ENCODE peak calls at places on chromosomes 6 and 20, in eight cellular contexts. One of them, this sample, is unnamed.
A peak's percentile ranks its signal among the peaks of the same experiment; 100 is the strongest.

GRCh38 chr20:21529863-21530262 is 16.0 kb upstream of the NKX2-2 start:
- DNase-seq in right lobe of liver: no peak
- DNase-seq in Caco-2: no peak
- DNase-seq in NT2/D1: no peak
- DNase-seq in small intestine: no peak
- DNase-seq in heart right ventricle: no peak
- DNase-seq in fibroblast of mammary gland: no peak
- DNase-seq in colonic mucosa: no peak
- DNase-seq in this sample: no peak

GRCh38 chr6:135346747-135347146 is 150.8 kb downstream of the AHI1 start:
- DNase-seq in colonic mucosa: no peak
- DNase-seq in heart right ventricle: no peak
- DNase-seq in fibroblast of mammary gland: no peak
- DNase-seq in right lobe of liver: no peak
- DNase-seq in Caco-2: no peak
- DNase-seq in NT2/D1: no peak
- DNase-seq in small intestine: no peak
- DNase-seq in this sample: peak; percentile 98

GRCh38 chr6:10694302-10695085 is at the start of the genes C6orf52 and PAK1IP1:
- DNase-seq in heart right ventricle: peak; percentile 90
- DNase-seq in Caco-2: peak; percentile 93
- DNase-seq in colonic mucosa: peak; percentile 94
- DNase-seq in right lobe of liver: peak; percentile 95
- DNase-seq in NT2/D1: peak; percentile 80
- DNase-seq in fibroblast of mammary gland: peak; percentile 91
- DNase-seq in small intestine: peak; percentile 95
- DNase-seq in this sample: peak; percentile 90

GRCh38 chr20:8918145-8918544 is 150.7 kb upstream of the PLCB4 start:
- DNase-seq in heart right ventricle: no peak
- DNase-seq in small intestine: no peak
- DNase-seq in NT2/D1: peak; percentile 42
- DNase-seq in fibroblast of mammary gland: no peak
- DNase-seq in right lobe of liver: no peak
- DNase-seq in Caco-2: no peak
- DNase-seq in colonic mucosa: no peak
- DNase-seq in this sample: no peak

GRCh38 chr6:159067334-159067733 is 22.5 kb upstream of the TAGAP start:
- DNase-seq in Caco-2: no peak
- DNase-seq in small intestine: no peak
- DNase-seq in right lobe of liver: no peak
- DNase-seq in colonic mucosa: peak; percentile 7
- DNase-seq in heart right ventricle: no peak
- DNase-seq in fibroblast of mammary gland: peak; percentile 17
- DNase-seq in NT2/D1: no peak
- DNase-seq in this sample: no peak

GRCh38 chr6:168611691-168612090 is 170.7 kb downstream of the SMOC2 start:
- DNase-seq in right lobe of liver: no peak
- DNase-seq in Caco-2: no peak
- DNase-seq in heart right ventricle: no peak
- DNase-seq in NT2/D1: no peak
- DNase-seq in colonic mucosa: no peak
- DNase-seq in small intestine: no peak
- DNase-seq in fibroblast of mammary gland: no peak
- DNase-seq in this sample: no peak

GRCh38 chr20:22914291-22914690 is 120.8 kb upstream of the SSTR4 start:
- DNase-seq in small intestine: no peak
- DNase-seq in heart right ventricle: no peak
- DNase-seq in colonic mucosa: no peak
- DNase-seq in NT2/D1: no peak
- DNase-seq in Caco-2: no peak
- DNase-seq in right lobe of liver: no peak
- DNase-seq in fibroblast of mammary gland: no peak
- DNase-seq in this sample: no peak

GRCh38 chr6:3194535-3195376 is 32.7 kb downstream of the TUBB2B start:
- DNase-seq in Caco-2: no peak
- DNase-seq in colonic mucosa: no peak
- DNase-seq in heart right ventricle: no peak
- DNase-seq in NT2/D1: peak; percentile 58
- DNase-seq in right lobe of liver: no peak
- DNase-seq in fibroblast of mammary gland: peak; percentile 11
- DNase-seq in small intestine: no peak
- DNase-seq in this sample: no peak

GRCh38 chr6:11494786-11495564 is 42.6 kb upstream of the TMEM170B start:
- DNase-seq in NT2/D1: no peak
- DNase-seq in Caco-2: no peak
- DNase-seq in heart right ventricle: no peak
- DNase-seq in right lobe of liver: no peak
- DNase-seq in small intestine: no peak
- DNase-seq in colonic mucosa: no peak
- DNase-seq in fibroblast of mammary gland: no peak
- DNase-seq in this sample: no peak

GRCh38 chr20:51019598-51020592 is 3.0 kb downstream of the KCNG1 start:
- DNase-seq in NT2/D1: no peak
- DNase-seq in Caco-2: no peak
- DNase-seq in colonic mucosa: no peak
- DNase-seq in heart right ventricle: no peak
- DNase-seq in right lobe of liver: no peak
- DNase-seq in fibroblast of mammary gland: no peak
- DNase-seq in small intestine: no peak
- DNase-seq in this sample: no peak
- H3K4me3 ChIP-seq in NT2/D1: no peak overlapping the region
- H3K4me3 ChIP-seq in Caco-2: no peak overlapping the region
- H3K4me3 ChIP-seq in colonic mucosa: no peak overlapping the region
- H3K4me3 ChIP-seq in heart right ventricle: no peak overlapping the region
- H3K4me3 ChIP-seq in right lobe of liver: no peak overlapping the region
- H3K4me3 ChIP-seq in fibroblast of mammary gland: no peak overlapping the region
- H3K4me3 ChIP-seq in small intestine: no peak overlapping the region
- H3K4me3 ChIP-seq in this sample: no peak overlapping the region

GRCh38 chr6:43610431-43610830 is 18.6 kb downstream of the GTPBP2 start:
- DNase-seq in heart right ventricle: no peak
- DNase-seq in fibroblast of mammary gland: no peak
- DNase-seq in colonic mucosa: no peak
- DNase-seq in Caco-2: no peak
- DNase-seq in NT2/D1: no peak
- DNase-seq in small intestine: no peak
- DNase-seq in right lobe of liver: no peak
- DNase-seq in this sample: no peak

GRCh38 chr6:43608783-43609182 is 20.3 kb downstream of the GTPBP2 start:
- DNase-seq in right lobe of liver: no peak
- DNase-seq in small intestine: no peak
- DNase-seq in NT2/D1: no peak
- DNase-seq in heart right ventricle: no peak
- DNase-seq in colonic mucosa: no peak
- DNase-seq in fibroblast of mammary gland: no peak
- DNase-seq in Caco-2: no peak
- DNase-seq in this sample: no peak

GRCh38 chr6:43609402-43609801 is 19.7 kb downstream of the GTPBP2 start:
- DNase-seq in right lobe of liver: no peak
- DNase-seq in Caco-2: no peak
- DNase-seq in small intestine: no peak
- DNase-seq in heart right ventricle: no peak
- DNase-seq in NT2/D1: no peak
- DNase-seq in colonic mucosa: no peak
- DNase-seq in fibroblast of mammary gland: no peak
- DNase-seq in this sample: no peak

GRCh38 chr6:43606019-43606418 is 23.0 kb downstream of the GTPBP2 start:
- DNase-seq in heart right ventricle: no peak
- DNase-seq in Caco-2: no peak
- DNase-seq in colonic mucosa: no peak
- DNase-seq in NT2/D1: no peak
- DNase-seq in right lobe of liver: no peak
- DNase-seq in small intestine: no peak
- DNase-seq in fibroblast of mammary gland: no peak
- DNase-seq in this sample: no peak

GRCh38 chr6:43608310-43608763 is 20.7 kb downstream of the GTPBP2 start:
- DNase-seq in Caco-2: peak; percentile 57
- DNase-seq in heart right ventricle: no peak
- DNase-seq in NT2/D1: peak; percentile 76
- DNase-seq in right lobe of liver: no peak
- DNase-seq in colonic mucosa: peak; percentile 73
- DNase-seq in fibroblast of mammary gland: peak; percentile 88
- DNase-seq in small intestine: peak; percentile 66
- DNase-seq in this sample: peak; percentile 62
- H3K4me3 ChIP-seq in Caco-2: no peak overlapping the region
- H3K4me3 ChIP-seq in heart right ventricle: no peak overlapping the region
- H3K4me3 ChIP-seq in NT2/D1: no peak overlapping the region
- H3K4me3 ChIP-seq in right lobe of liver: no peak overlapping the region
- H3K4me3 ChIP-seq in colonic mucosa: no peak overlapping the region
- H3K4me3 ChIP-seq in fibroblast of mammary gland: no peak overlapping the region
- H3K4me3 ChIP-seq in small intestine: no peak overlapping the region
- H3K4me3 ChIP-seq in this sample: no peak overlapping the region

DNA sequence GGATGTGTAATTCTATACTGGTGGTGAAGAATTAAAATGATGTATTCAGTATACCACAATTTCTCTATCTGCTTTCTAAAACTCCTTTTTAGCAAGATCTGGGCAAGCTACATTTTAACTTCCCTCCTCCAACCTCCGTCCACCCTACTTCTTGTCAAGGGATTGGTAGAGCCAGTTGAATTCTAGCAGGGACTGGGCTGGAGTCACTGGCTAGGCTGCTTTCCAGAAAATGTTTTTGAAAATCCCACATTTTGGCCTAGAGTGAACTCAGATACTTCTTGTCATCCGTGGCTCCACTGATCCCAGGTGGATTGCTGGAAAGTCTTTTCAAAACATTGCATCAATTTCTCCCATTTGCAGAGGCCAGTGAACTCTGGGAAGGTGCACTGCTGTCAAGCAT is 11.1 kb upstream of the KCNK16 start:
- DNase-seq in colonic mucosa: no peak
- DNase-seq in small intestine: no peak
- DNase-seq in NT2/D1: no peak
- DNase-seq in Caco-2: no peak
- DNase-seq in heart right ventricle: no peak
- DNase-seq in fibroblast of mammary gland: no peak
- DNase-seq in right lobe of liver: no peak
- DNase-seq in this sample: no peak
- H3K4me3 ChIP-seq in colonic mucosa: no peak overlapping the region
- H3K4me3 ChIP-seq in small intestine: no peak overlapping the region
- H3K4me3 ChIP-seq in NT2/D1: no peak overlapping the region
- H3K4me3 ChIP-seq in Caco-2: no peak overlapping the region
- H3K4me3 ChIP-seq in heart right ventricle: no peak overlapping the region
- H3K4me3 ChIP-seq in fibroblast of mammary gland: no peak overlapping the region
- H3K4me3 ChIP-seq in right lobe of liver: no peak overlapping the region
- H3K4me3 ChIP-seq in this sample: no peak overlapping the region

GRCh38 chr6:108969776-108970175 is 121.6 kb downstream of the ARMC2 start:
- DNase-seq in NT2/D1: no peak
- DNase-seq in small intestine: no peak
- DNase-seq in right lobe of liver: no peak
- DNase-seq in Caco-2: no peak
- DNase-seq in heart right ventricle: no peak
- DNase-seq in fibroblast of mammary gland: no peak
- DNase-seq in colonic mucosa: no peak
- DNase-seq in this sample: no peak

GRCh38 chr6:108968325-108968724 is 120.1 kb downstream of the ARMC2 start:
- DNase-seq in fibroblast of mammary gland: no peak
- DNase-seq in right lobe of liver: no peak
- DNase-seq in colonic mucosa: no peak
- DNase-seq in heart right ventricle: no peak
- DNase-seq in Caco-2: no peak
- DNase-seq in NT2/D1: no peak
- DNase-seq in small intestine: no peak
- DNase-seq in this sample: no peak

GRCh38 chr6:108968746-108969316 is 120.6 kb downstream of the ARMC2 start:
- DNase-seq in right lobe of liver: no peak
- DNase-seq in colonic mucosa: no peak
- DNase-seq in Caco-2: no peak
- DNase-seq in NT2/D1: no peak
- DNase-seq in fibroblast of mammary gland: no peak
- DNase-seq in heart right ventricle: no peak
- DNase-seq in small intestine: no peak
- DNase-seq in this sample: no peak

GRCh38 chr6:108966236-108966635 is 118.0 kb downstream of the ARMC2 start:
- DNase-seq in colonic mucosa: no peak
- DNase-seq in right lobe of liver: no peak
- DNase-seq in NT2/D1: no peak
- DNase-seq in heart right ventricle: no peak
- DNase-seq in fibroblast of mammary gland: no peak
- DNase-seq in small intestine: no peak
- DNase-seq in Caco-2: no peak
- DNase-seq in this sample: no peak

DNA sequence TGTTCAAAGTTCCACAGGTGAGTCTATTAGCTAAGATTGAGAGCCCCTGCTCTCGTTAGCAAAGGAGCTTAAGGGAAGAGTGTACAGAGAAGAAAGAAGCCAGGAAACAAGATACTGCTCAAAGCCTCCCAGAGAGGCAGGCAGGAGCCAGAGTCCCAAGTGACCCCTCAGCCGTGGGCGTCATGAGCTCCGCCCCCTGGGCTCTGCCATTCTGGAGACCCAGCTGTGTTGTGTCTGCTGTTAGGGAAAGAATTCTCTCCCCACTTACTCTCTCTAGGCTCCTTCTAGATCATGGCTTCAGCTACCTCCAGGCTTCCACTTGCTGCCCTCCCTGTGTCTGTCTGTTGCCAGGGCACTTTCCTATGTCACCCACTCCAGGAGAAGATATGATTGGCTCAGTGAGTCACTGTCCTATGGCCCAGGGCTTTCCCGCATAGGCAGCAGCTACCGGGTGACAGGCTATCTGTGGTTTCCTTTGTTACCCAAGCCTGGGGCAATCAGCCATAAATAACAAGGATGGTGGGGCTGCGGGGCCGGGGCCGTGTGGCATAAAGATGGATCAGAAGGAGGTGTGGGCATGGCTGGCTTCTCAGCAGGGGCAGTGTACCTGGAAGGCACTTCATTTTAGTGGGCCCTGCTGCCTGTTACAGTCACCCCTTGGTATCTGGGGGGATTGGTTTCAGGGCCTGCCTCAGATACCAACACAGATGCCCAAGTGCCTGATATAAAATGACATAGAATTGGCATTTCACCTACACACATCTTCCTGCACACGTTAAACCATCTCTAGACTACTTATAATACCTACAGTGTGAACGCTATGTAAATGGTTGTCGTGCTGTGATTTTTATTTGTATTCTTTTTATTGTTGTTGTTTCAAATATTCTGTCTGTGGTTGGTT is 118.9 kb downstream of the ARMC2 start:
- DNase-seq in colonic mucosa: no peak
- DNase-seq in Caco-2: no peak
- DNase-seq in right lobe of liver: no peak
- DNase-seq in small intestine: peak; percentile 34
- DNase-seq in NT2/D1: no peak
- DNase-seq in heart right ventricle: peak; percentile 50
- DNase-seq in fibroblast of mammary gland: peak; percentile 52
- DNase-seq in this sample: no peak
- H3K4me3 ChIP-seq in colonic mucosa: no peak overlapping the region
- H3K4me3 ChIP-seq in Caco-2: no peak overlapping the region
- H3K4me3 ChIP-seq in right lobe of liver: no peak overlapping the region
- H3K4me3 ChIP-seq in small intestine: no peak overlapping the region
- H3K4me3 ChIP-seq in NT2/D1: no peak overlapping the region
- H3K4me3 ChIP-seq in heart right ventricle: no peak overlapping the region
- H3K4me3 ChIP-seq in fibroblast of mammary gland: no peak overlapping the region
- H3K4me3 ChIP-seq in this sample: no peak overlapping the region

DNA sequence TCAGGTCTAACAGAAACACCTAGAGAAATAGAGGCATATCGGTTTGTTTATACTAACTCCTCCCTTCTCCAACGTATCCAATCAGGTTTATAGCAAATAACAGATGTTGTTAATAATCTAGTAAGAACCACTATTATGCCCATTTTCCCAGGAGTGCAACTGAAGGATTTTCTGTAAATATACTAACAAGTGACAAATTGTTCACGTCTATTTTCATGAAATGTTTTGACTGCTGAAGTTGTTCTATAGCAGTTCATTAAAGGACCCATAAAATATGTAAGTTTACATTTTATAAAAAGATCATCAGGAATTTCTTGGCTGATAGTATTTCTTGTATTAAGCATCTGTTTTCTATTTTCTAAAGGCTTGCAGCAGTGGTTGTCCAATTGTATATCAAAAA is 301.5 kb upstream of the TCF21 start:
- DNase-seq in NT2/D1: no peak
- DNase-seq in fibroblast of mammary gland: peak; percentile 34
- DNase-seq in heart right ventricle: no peak
- DNase-seq in small intestine: no peak
- DNase-seq in Caco-2: no peak
- DNase-seq in colonic mucosa: no peak
- DNase-seq in right lobe of liver: no peak
- DNase-seq in this sample: no peak
- H3K4me3 ChIP-seq in NT2/D1: no peak overlapping the region
- H3K4me3 ChIP-seq in fibroblast of mammary gland: no peak overlapping the region
- H3K4me3 ChIP-seq in heart right ventricle: no peak overlapping the region
- H3K4me3 ChIP-seq in small intestine: no peak overlapping the region
- H3K4me3 ChIP-seq in Caco-2: no peak overlapping the region
- H3K4me3 ChIP-seq in colonic mucosa: no peak overlapping the region
- H3K4me3 ChIP-seq in right lobe of liver: no peak overlapping the region
- H3K4me3 ChIP-seq in this sample: no peak overlapping the region